ENCODE peak calls at places on chromosomes 13 and 19, in seven cellular contexts. V is B cell, S is HEK293T, G is WTC11, N is AG10803, E is A549, M is T-helper 1 cell. I is an unnamed sample.

GRCh38 chr13:40087021-40088002 is 431.9 kb downstream of the COG6 start:
- DNase-seq in V (no peak), S (no peak), G (peak; percentile 22), N (no peak), E (no peak), M (no peak), I (no peak)

GRCh38 chr19:35852029-35852780 is at the start of gene NPHS1:
- DNase-seq in V (no peak), S (no peak), G (no peak), N (no peak), E (no peak), M (no peak), I (no peak)

GRCh38 chr13:48891586-48891985 is 84.1 kb upstream of the FNDC3A start:
- DNase-seq in V (no peak), S (no peak), G (no peak), N (peak; percentile 19), E (no peak), M (no peak), I (no peak)

GRCh38 chr13:52848455-52849190 is at the start of gene PCDH8:
- DNase-seq in V (peak; percentile 24), S (peak; percentile 81), G (peak; percentile 93), N (no peak), E (no peak), M (no peak), I (no peak)

GRCh38 chr13:39353988-39354387 is 249.0 kb downstream of the LHFPL6 start:
- DNase-seq in V (no peak), S (no peak), G (no peak), N (peak; percentile 79), E (no peak), M (no peak), I (no peak)

GRCh38 chr19:6718111-6718740 is 2.2 kb downstream of the C3 start:
- DNase-seq in V (peak; percentile 34), S (no peak), G (no peak), N (no peak), E (no peak), M (no peak), I (no peak)

GRCh38 chr19:32018014-32018413 is 327.4 kb upstream of the ZNF507 start:
- DNase-seq in V (no peak), S (no peak), G (no peak), N (peak; percentile 60), E (no peak), M (no peak), I (no peak)

GRCh38 chr19:47848871-47849473 is 10.1 kb upstream of the TPRX2 start:
- DNase-seq in V (no peak), S (peak; percentile 58), G (peak; percentile 85), N (peak; percentile 4), E (peak; percentile 47), M (no peak), I (no peak)

GRCh38 chr13:26872444-26873173 is 112.0 kb upstream of the GPR12 start:
- DNase-seq in V (no peak), S (peak; percentile 75), G (peak; percentile 88), N (peak; percentile 29), E (peak; percentile 8), M (peak; percentile 20), I (no peak)

GRCh38 chr19:18282021-18282787 is 782 bp upstream of the JUND start:
- DNase-seq in V (no peak), S (no peak), G (no peak), N (no peak), E (no peak), M (no peak), I (no peak)

GRCh38 chr13:42395066-42395821 is 123.3 kb downstream of the AKAP11 start:
- DNase-seq in V (no peak), S (no peak), G (no peak), N (no peak), E (no peak), M (no peak), I (no peak)

GRCh38 chr19:1076951-1077350 is 10.0 kb downstream of the ARHGAP45 start:
- DNase-seq in V (peak; percentile 98), S (no peak), G (no peak), N (no peak), E (no peak), M (peak; percentile 93), I (no peak)

GRCh38 chr19:49422407-49423277 is 599 bp downstream of the PTH2 start:
- DNase-seq in V (peak; percentile 69), S (peak; percentile 73), G (peak; percentile 85), N (no peak), E (peak; percentile 66), M (no peak), I (no peak)

GRCh38 chr13:38662362-38662761 is 24.5 kb upstream of the FREM2 start:
- DNase-seq in V (no peak), S (peak; percentile 34), G (no peak), N (peak; percentile 46), E (no peak), M (no peak), I (no peak)

GRCh38 chr13:102033719-102034446 is 368.0 kb downstream of the FGF14 start:
- DNase-seq in V (no peak), S (no peak), G (no peak), N (no peak), E (no peak), M (no peak), I (no peak)

I was measured in cerebellar nuclear complex.